ENCODE peak calls at places on chromosome 19, in five cellular contexts. O is thyroid gland, Y is aorta, V is fibroblast of lung, T is adrenal gland. I is an unnamed sample.

GRCh38 chr19:29492761-29493160 is 33.0 kb upstream of the VSTM2B start:
- DNase-seq in V (no peak), T (no peak), O (no peak), Y (no peak), I (no peak)

GRCh38 chr19:55503447-55504251 is 15.4 kb downstream of the SSC5D start:
- DNase-seq in V (peak), O (peak), T (peak), Y (peak), I (peak)

GRCh38 chr19:38229585-38230073 is 5.6 kb upstream of the DPF1 start:
- DNase-seq in V (peak), O (no peak), T (peak), Y (peak), I (peak)

GRCh38 chr19:5623397-5624153 is 692 bp downstream of the SAFB start:
- DNase-seq in T (no peak), Y (peak), O (no peak), V (no peak), I (no peak)

GRCh38 chr19:44698492-44699201 is at the start of gene CEACAM16:
- DNase-seq in V (no peak), O (no peak), T (no peak), Y (no peak), I (no peak)

GRCh38 chr19:16207063-16207462 is 9.4 kb downstream of the AP1M1 start:
- DNase-seq in O (no peak), V (no peak), T (no peak), Y (no peak), I (no peak)

GRCh38 chr19:4487572-4487971 is 15.5 kb downstream of the HDGFL2 start:
- DNase-seq in O (no peak), V (no peak), Y (no peak), T (no peak), I (no peak)

GRCh38 chr19:3175761-3176714 is 2.5 kb upstream of the S1PR4 start:
- DNase-seq in O (peak), V (peak), T (no peak), Y (no peak), I (peak)

GRCh38 chr19:33054623-33055022 is 10.1 kb downstream of the RHPN2 start:
- DNase-seq in O (no peak), Y (no peak), T (no peak), V (no peak), I (no peak)

GRCh38 chr19:8208119-8208709 is 956 bp upstream of the CERS4 start:
- DNase-seq in O (peak), Y (no peak), T (no peak), V (no peak), I (no peak)

GRCh38 chr19:1524206-1524971 is 512 bp downstream of the PLK5 start:
- DNase-seq in O (no peak), Y (no peak), T (no peak), V (no peak), I (no peak)

GRCh38 chr19:38221421-38221820 is 2.6 kb downstream of the DPF1 start:
- DNase-seq in V (no peak), T (no peak), O (no peak), Y (no peak), I (no peak)

GRCh38 chr19:39679056-39679790 is 23.5 kb downstream of the LGALS16 start:
- DNase-seq in T (peak), V (no peak), Y (no peak), O (no peak), I (peak)

GRCh38 chr19:48372904-48373303 is 8.7 kb downstream of the SYNGR4 start:
- DNase-seq in V (peak), T (no peak), O (peak), Y (no peak), I (no peak)

GRCh38 chr19:30455881-30456280 is 83.7 kb downstream of the ZNF536 start:
- DNase-seq in Y (no peak), O (no peak), T (no peak), V (no peak), I (no peak)

GRCh38 chr19:35345671-35346111 is 2.0 kb upstream of the FFAR1 start:
- DNase-seq in Y (no peak), V (no peak), T (no peak), O (no peak), I (no peak)

GRCh38 chr19:46841458-46842083 is 9.1 kb downstream of the AP2S1 start:
- DNase-seq in O (no peak), V (peak), T (peak), Y (peak), I (peak)

GRCh38 chr19:18123819-18124218 is 26.2 kb downstream of the MAST3 start:
- DNase-seq in Y (no peak), O (no peak), T (no peak), V (no peak), I (no peak)

GRCh38 chr19:17541184-17541759 is 14.2 kb upstream of the COLGALT1 start:
- DNase-seq in T (no peak), V (no peak), Y (no peak), O (no peak), I (no peak)

GRCh38 chr19:33788676-33789075 is 8.0 kb upstream of the KCTD15 start:
- DNase-seq in T (no peak), O (no peak), V (no peak), Y (no peak), I (no peak)

GRCh38 chr19:2523630-2524311 is 47.8 kb downstream of the GADD45B start:
- DNase-seq in T (no peak), O (no peak), V (peak), Y (peak), I (peak)

GRCh38 chr19:2983351-2984195 is 6.2 kb downstream of the TLE6 start:
- DNase-seq in T (peak), V (peak), Y (peak), O (peak), I (peak)

GRCh38 chr19:45505151-45505995 is 1.9 kb upstream of the VASP start:
- DNase-seq in Y (no peak), O (no peak), T (peak), V (peak), I (peak)

GRCh38 chr19:52542984-52543664 is 15.7 kb downstream of the ZNF808 start:
- DNase-seq in V (peak), Y (no peak), O (no peak), T (no peak), I (no peak)

GRCh38 chr19:58356236-58356970 is 3.1 kb upstream of the A1BG start:
- DNase-seq in T (no peak), Y (no peak), V (no peak), O (no peak), I (peak)

GRCh38 chr19:33176670-33177416 is 17.3 kb upstream of the LRP3 start:
- DNase-seq in O (peak), T (peak), Y (peak), V (peak), I (peak)

GRCh38 chr19:29260477-29261317 is 47.7 kb upstream of the UQCRFS1 start:
- DNase-seq in Y (no peak), T (peak), O (no peak), V (no peak), I (peak)

GRCh38 chr19:5334366-5334739 is 6.3 kb downstream of the PTPRS start:
- DNase-seq in O (no peak), Y (no peak), T (no peak), V (no peak), I (no peak)

GRCh38 chr19:47593860-47594259 is 15.1 kb upstream of the BICRA start:
- DNase-seq in Y (no peak), V (no peak), O (no peak), T (no peak), I (no peak)

GRCh38 chr19:56155124-56155687 is 14.1 kb downstream of the ZNF444 start:
- DNase-seq in T (peak), O (no peak), Y (no peak), V (no peak), I (no peak)

GRCh38 chr19:19597809-19598306 is 20.6 kb downstream of the PBX4 start:
- DNase-seq in T (no peak), O (no peak), V (no peak), Y (no peak), I (no peak)

GRCh38 chr19:55117063-55117635 is 288 bp downstream of the PPP1R12C start:
- DNase-seq in V (no peak), O (no peak), T (peak), Y (peak), I (no peak)

GRCh38 chr19:55432355-55432959 is 10.6 kb downstream of the SHISA7 start:
- DNase-seq in Y (no peak), T (no peak), O (no peak), V (no peak), I (no peak)

GRCh38 chr19:44879309-44880065 is 11.6 kb upstream of the TOMM40 start:
- DNase-seq in V (no peak), T (no peak), O (peak), Y (no peak), I (no peak)

GRCh38 chr19:38617764-38618589 is at the start of gene MAP4K1:
- DNase-seq in O (peak), T (no peak), V (no peak), Y (peak), I (no peak)

GRCh38 chr19:3027981-3028304 is 1.1 kb downstream of the TLE2 start:
- DNase-seq in Y (no peak), V (no peak), T (no peak), O (no peak), I (no peak)

GRCh38 chr19:16889883-16890460 is 1.2 kb downstream of the F2RL3 start:
- DNase-seq in T (no peak), O (no peak), Y (no peak), V (no peak), I (no peak)

GRCh38 chr19:7701654-7702457 is at the start of gene FCER2:
- DNase-seq in V (no peak), Y (no peak), O (no peak), T (no peak), I (no peak)

GRCh38 chr19:19151418-19151817 is 13.1 kb upstream of the TMEM161A start:
- DNase-seq in O (no peak), T (no peak), Y (no peak), V (no peak), I (no peak)

GRCh38 chr19:10811391-10812111 is 24.5 kb downstream of the TMED1 start:
- DNase-seq in Y (no peak), O (no peak), T (no peak), V (no peak), I (no peak)
- H3K4me3 ChIP-seq in Y (no peak), O (no peak), T (no peak), V (no peak), I (no peak)

DNA sequence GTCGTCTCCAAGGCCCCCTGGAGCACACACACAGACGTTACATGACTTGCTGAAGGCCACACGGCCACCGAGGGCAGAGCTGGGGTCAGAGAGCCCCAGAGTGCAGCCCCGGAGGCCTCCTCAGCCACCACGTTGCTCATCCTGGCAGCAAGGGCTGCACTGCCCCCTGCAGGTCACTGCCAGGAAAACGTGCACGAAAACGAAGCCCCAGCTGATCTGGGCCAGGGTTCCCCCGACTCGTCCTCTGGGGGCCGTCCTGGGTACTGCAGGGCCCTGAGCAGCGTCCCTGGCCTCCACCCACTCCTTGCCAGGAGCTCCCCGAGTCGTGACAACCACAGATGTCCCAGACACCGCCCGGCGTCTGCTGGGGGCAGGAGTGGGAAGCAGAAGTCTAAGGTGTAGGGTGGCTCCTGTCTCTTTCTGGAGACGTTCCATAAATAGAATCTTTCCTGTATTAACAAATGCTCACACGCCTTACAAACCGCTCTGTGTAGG is 3.4 kb downstream of the TPGS1 start:
- DNase-seq in Y (peak), T (peak), V (peak), O (peak), I (peak)
- H3K4me3 ChIP-seq in Y (no peak), T (no peak), V (no peak), O (no peak), I (no peak)

DNA sequence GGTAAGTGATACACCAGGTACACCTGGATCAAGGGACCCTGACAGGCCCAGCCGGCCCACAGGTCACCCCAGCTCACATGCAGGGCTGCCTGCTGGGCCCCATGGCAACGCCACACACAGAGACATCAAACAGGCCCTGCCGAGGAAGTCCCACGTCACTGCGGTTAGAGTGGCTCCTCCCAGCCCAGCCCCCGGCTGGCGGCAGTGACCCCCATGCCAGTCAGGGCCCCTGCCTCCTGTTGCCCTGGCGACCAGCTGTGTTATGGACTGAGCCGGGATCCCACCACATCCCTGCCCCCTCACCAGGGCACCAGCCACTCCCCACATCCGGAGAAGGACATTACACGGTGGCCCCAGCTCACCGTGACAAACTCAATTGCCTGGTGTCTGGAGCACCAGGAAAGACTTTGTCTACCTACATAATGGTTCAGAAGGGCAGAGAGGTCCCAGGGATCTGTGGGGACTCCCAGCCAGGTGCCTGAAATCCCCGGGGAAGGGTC is 30.4 kb upstream of the NANOS3 start:
- DNase-seq in V (peak), T (peak), Y (peak), O (peak), I (peak)
- H3K4me3 ChIP-seq in V (peak), T (no peak), Y (no peak), O (no peak), I (peak)

DNA sequence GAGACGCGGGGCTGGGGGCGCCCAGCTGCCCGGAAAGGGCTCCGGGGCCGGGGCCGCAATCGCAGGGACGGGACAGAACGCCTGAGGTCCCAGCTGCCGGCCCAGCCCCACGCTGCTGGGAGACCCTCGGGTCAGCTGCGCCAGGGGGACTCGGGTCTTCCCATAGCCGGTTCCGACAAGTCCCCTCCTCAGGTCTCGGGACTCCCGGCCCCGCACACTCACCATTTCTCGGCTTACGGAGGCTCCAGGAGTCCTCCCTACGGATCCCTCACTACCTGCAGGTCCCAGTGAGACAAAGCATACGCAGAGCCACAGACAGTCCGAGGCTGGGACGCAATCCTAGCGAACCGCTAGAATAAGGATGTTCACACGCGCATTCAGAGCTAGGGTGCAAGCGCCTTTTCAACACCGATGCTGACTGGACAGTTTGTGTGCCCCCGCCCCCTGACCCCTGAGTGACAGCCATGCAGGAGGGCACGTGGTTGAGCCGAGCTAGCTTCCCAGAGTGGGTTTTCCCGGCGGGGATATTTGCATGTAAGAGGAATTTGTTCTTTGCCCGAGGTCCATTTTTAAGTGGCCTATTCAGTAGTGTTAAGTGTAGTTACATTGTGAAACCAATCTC is 13.6 kb downstream of the ZNF490 start:
- DNase-seq in T (no peak), Y (no peak), V (no peak), O (peak), I (no peak)
- H3K4me3 ChIP-seq in T (no peak), Y (no peak), V (no peak), O (no peak), I (no peak)

I was measured in fibroblast of the aortic adventitia.